ENCODE peak calls at places on chromosome 22, in eight cellular contexts. O is tibial nerve, Q is neuronal stem cell, W is kidney epithelial cell, F is left ventricle myocardium inferior, H is PC-3, R is SK-N-SH, G is fibroblast of lung. Y is an unnamed sample. For H3K27me3, the result is how much of the 10 kb centered on the place peaks cover.

GRCh38 chr22:20494978-20495860 is at the start of gene KLHL22:
- DNase-seq in O (no peak), Q (peak), W (no peak), F (no peak), H (peak), R (peak), G (peak), Y (peak)

GRCh38 chr22:19515654-19516377 is 8.4 kb downstream of the CLDN5 start:
- DNase-seq in O (no peak), Q (no peak), W (no peak), F (no peak), H (no peak), R (no peak), G (no peak), Y (no peak)

GRCh38 chr22:44719586-44720368 is 17.8 kb downstream of the PRR5 start:
- DNase-seq in O (no peak), Q (no peak), W (no peak), F (peak), H (no peak), R (peak), G (no peak), Y (no peak)

GRCh38 chr22:24473278-24473677 is 21.9 kb upstream of the UPB1 start:
- DNase-seq in O (no peak), Q (no peak), W (no peak), F (no peak), H (no peak), R (no peak), G (no peak), Y (no peak)

GRCh38 chr22:18955696-18956095 is 19.6 kb upstream of the PRODH start:
- DNase-seq in O (no peak), Q (no peak), W (no peak), F (no peak), H (no peak), R (no peak), G (no peak), Y (peak)

GRCh38 chr22:46290121-46290842 is 6.4 kb upstream of the GTSE1 start:
- DNase-seq in O (no peak), Q (no peak), W (no peak), F (peak), H (no peak), R (no peak), G (no peak), Y (no peak)

GRCh38 chr22:28951969-28952521 is 68.7 kb downstream of the ZNRF3 start:
- DNase-seq in O (no peak), Q (no peak), W (no peak), F (no peak), H (no peak), R (no peak), G (peak), Y (no peak)

GRCh38 chr22:45620707-45621106 is 50.9 kb upstream of the ATXN10 start:
- DNase-seq in O (no peak), Q (no peak), W (no peak), F (no peak), H (no peak), R (no peak), G (no peak), Y (no peak)

GRCh38 chr22:28034760-28035401 is 115.8 kb upstream of the PITPNB start:
- DNase-seq in O (peak), Q (no peak), W (no peak), F (peak), H (peak), R (peak), G (peak), Y (no peak)

GRCh38 chr22:31275576-31275975 is 16.7 kb downstream of the PIK3IP1 start:
- DNase-seq in O (no peak), Q (no peak), W (no peak), F (no peak), H (peak), R (no peak), G (no peak), Y (no peak)

GRCh38 chr22:20203142-20204099 is 52.6 kb upstream of the CCDC188 start:
- DNase-seq in O (no peak), Q (peak), W (peak), F (peak), H (peak), R (peak), G (peak), Y (peak)

GRCh38 chr22:19108807-19109197 is 13.4 kb downstream of the DGCR2 start:
- DNase-seq in O (no peak), Q (no peak), W (no peak), F (no peak), H (no peak), R (no peak), G (no peak), Y (no peak)

GRCh38 chr22:32446321-32446720 is 17.9 kb downstream of the BPIFC start:
- DNase-seq in O (no peak), Q (no peak), W (no peak), F (no peak), H (peak), R (no peak), G (no peak), Y (no peak)

GRCh38 chr22:37401401-37401859 is 25.8 kb downstream of the ELFN2 start:
- DNase-seq in O (peak), Q (no peak), W (no peak), F (peak), H (no peak), R (no peak), G (peak), Y (no peak)

GRCh38 chr22:43734370-43735005 is 77.6 kb downstream of the EFCAB6 start:
- DNase-seq in O (no peak), Q (no peak), W (no peak), F (no peak), H (no peak), R (no peak), G (no peak), Y (no peak)

GRCh38 chr22:46536559-46537220 is 730 bp downstream of the CELSR1 start:
- DNase-seq in O (no peak), Q (peak), W (no peak), F (peak), H (no peak), R (peak), G (no peak), Y (peak)

GRCh38 chr22:19810381-19811141 is 44.1 kb downstream of the GNB1L start:
- DNase-seq in O (peak), Q (no peak), W (peak), F (no peak), H (no peak), R (peak), G (peak), Y (peak)

GRCh38 chr22:48240935-48241230 is 1478.4 kb downstream of the TBC1D22A start:
- DNase-seq in O (no peak), Q (no peak), W (no peak), F (no peak), H (no peak), R (no peak), G (no peak), Y (peak)

GRCh38 chr22:24474221-24474620 is 20.9 kb upstream of the UPB1 start:
- DNase-seq in O (no peak), Q (no peak), W (peak), F (no peak), H (peak), R (no peak), G (peak), Y (no peak)

GRCh38 chr22:45009881-45010531 is at the start of gene PHF21B:
- DNase-seq in O (no peak), Q (peak), W (no peak), F (peak), H (no peak), R (peak), G (peak), Y (peak)

GRCh38 chr22:46514592-46515207 is 22.7 kb downstream of the CELSR1 start:
- DNase-seq in O (no peak), Q (no peak), W (no peak), F (no peak), H (peak), R (no peak), G (peak), Y (peak)

GRCh38 chr22:20537983-20538382 is 30.6 kb downstream of the MED15 start:
- DNase-seq in O (no peak), Q (no peak), W (no peak), F (no peak), H (no peak), R (no peak), G (no peak), Y (no peak)

GRCh38 chr22:17912942-17913704 is 111.2 kb downstream of the MICAL3 start:
- DNase-seq in O (no peak), Q (no peak), W (no peak), F (no peak), H (no peak), R (no peak), G (no peak), Y (no peak)

GRCh38 chr22:33180371-33180770 is 122.2 kb upstream of the SYN3 start:
- DNase-seq in O (no peak), Q (no peak), W (no peak), F (no peak), H (no peak), R (no peak), G (no peak), Y (no peak)

GRCh38 chr22:42397332-42398246 is 34.6 kb downstream of the NFAM1 start:
- DNase-seq in O (no peak), Q (no peak), W (no peak), F (peak), H (no peak), R (no peak), G (no peak), Y (no peak)

GRCh38 chr22:46030241-46030880 is 53.4 kb upstream of the WNT7B start:
- DNase-seq in O (no peak), Q (no peak), W (no peak), F (peak), H (no peak), R (no peak), G (no peak), Y (peak)

GRCh38 chr22:25420925-25421904 is 143.3 kb upstream of the GRK3 start:
- DNase-seq in O (no peak), Q (no peak), W (no peak), F (no peak), H (no peak), R (peak), G (no peak), Y (peak)

GRCh38 chr22:38989461-38989860 is 7.3 kb downstream of the APOBEC3B start:
- DNase-seq in O (no peak), Q (no peak), W (no peak), F (no peak), H (no peak), R (no peak), G (no peak), Y (no peak)

GRCh38 chr22:44357962-44358553 is 45.3 kb upstream of the SHISAL1 start:
- DNase-seq in O (no peak), Q (no peak), W (no peak), F (peak), H (no peak), R (no peak), G (peak), Y (peak)

DNA sequence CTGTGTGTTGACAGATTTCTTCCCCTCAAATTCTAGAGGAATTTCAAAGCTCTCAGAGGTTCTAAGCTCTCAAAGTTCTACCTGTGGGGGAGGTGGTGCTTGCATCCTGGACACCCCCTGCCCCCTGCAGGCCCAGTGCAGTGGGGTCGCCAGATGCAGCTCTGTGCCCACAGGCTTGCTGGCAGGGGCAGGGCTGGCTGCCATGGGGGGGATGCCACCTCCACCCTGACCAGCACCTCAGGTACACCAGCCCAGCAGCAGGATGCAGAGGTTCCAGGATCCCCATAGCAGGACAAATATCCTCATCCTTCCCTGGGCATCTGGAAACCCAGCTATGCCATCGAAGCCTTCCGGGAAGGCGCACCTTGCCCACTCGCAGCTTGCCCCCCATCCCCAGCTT is 91.1 kb downstream of the BRD1 start:
- DNase-seq in O (no peak), Q (no peak), W (no peak), F (no peak), H (no peak), R (peak), G (no peak), Y (peak)
- H3K27me3 ChIP-seq in O (under half), Q (under half), W (under half), F (half or more), H (under half), R (under half), G (under half), Y (under half)

GRCh38 chr22:34833982-34834510 is 231.9 kb upstream of the ISX start:
- DNase-seq in O (no peak), Q (no peak), W (no peak), F (no peak), H (no peak), R (no peak), G (no peak), Y (no peak)
- H3K4me3 ChIP-seq in O (no peak), Q (no peak), W (no peak), F (no peak), H (no peak), R (no peak), G (no peak), Y (no peak)

GRCh38 chr22:41320416-41321240 is 19.3 kb downstream of the ZC3H7B start:
- DNase-seq in O (no peak), Q (no peak), W (no peak), F (no peak), H (no peak), R (no peak), G (no peak), Y (no peak)
- H3K27me3 ChIP-seq in O (under half), Q (under half), W (under half), F (under half), H (under half), R (under half), G (under half), Y (under half)

GRCh38 chr22:39999144-39999757 is 4.5 kb downstream of the FAM83F start:
- DNase-seq in O (no peak), Q (no peak), W (no peak), F (no peak), H (no peak), R (no peak), G (peak), Y (no peak)

GRCh38 chr22:40000171-40000570 is 5.4 kb downstream of the FAM83F start:
- DNase-seq in O (no peak), Q (no peak), W (no peak), F (no peak), H (no peak), R (no peak), G (no peak), Y (no peak)

GRCh38 chr22:39996732-39997131 is 2.0 kb downstream of the FAM83F start:
- DNase-seq in O (no peak), Q (no peak), W (no peak), F (no peak), H (no peak), R (no peak), G (no peak), Y (no peak)

GRCh38 chr22:39997421-39997820 is 2.7 kb downstream of the FAM83F start:
- DNase-seq in O (no peak), Q (no peak), W (no peak), F (no peak), H (no peak), R (no peak), G (no peak), Y (no peak)

DNA sequence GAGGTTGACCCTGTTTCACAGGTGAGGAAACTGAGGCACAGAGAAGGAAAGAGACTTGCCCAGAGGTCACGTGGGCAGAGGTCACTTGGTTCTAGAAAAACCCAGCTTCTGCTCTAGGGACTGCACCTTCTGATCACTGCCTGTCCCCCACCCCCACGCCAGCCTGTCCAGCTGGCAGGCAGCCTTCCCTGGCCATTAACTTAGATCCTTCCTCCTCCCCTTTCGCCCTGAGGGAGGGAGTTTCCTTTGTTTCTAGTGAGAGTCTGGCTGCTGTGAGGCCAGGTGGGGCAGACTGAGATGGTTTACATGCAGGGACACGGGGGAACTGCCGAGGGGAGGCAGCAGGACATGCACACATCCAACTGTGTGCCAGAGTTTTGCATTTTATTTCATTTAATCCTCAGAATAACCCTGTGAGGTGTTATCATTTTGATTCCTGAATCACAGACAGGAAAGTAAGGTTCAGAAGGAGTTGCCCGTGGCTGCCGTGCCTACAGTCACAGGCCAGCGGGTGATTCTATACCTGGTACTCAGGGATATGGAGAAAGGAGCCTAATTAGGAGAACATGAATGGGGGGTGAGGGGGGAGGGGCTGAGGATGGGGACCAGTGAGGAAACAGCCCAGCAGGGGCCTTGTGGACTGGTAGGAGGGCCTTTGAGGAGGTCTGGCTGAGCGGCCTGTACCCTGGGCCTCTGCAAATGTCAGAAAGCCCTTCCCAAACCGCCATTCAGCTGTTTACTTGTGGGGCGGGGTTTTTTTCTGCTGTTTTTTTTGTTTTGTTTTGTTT is 3.4 kb downstream of the FAM83F start:
- DNase-seq in O (no peak), Q (no peak), W (peak), F (peak), H (peak), R (peak), G (peak), Y (peak)
- H3K4me3 ChIP-seq in O (no peak), Q (no peak), W (no peak), F (no peak), H (no peak), R (no peak), G (no peak), Y (no peak)

GRCh38 chr22:22097727-22098228 is 115.2 kb upstream of the TOP3B start:
- DNase-seq in O (no peak), Q (no peak), W (no peak), F (no peak), H (no peak), R (no peak), G (no peak), Y (no peak)
- H3K27me3 ChIP-seq in O (under half), Q (under half), W (under half), F (half or more), H (under half), R (under half), G (under half), Y (half or more)

DNA sequence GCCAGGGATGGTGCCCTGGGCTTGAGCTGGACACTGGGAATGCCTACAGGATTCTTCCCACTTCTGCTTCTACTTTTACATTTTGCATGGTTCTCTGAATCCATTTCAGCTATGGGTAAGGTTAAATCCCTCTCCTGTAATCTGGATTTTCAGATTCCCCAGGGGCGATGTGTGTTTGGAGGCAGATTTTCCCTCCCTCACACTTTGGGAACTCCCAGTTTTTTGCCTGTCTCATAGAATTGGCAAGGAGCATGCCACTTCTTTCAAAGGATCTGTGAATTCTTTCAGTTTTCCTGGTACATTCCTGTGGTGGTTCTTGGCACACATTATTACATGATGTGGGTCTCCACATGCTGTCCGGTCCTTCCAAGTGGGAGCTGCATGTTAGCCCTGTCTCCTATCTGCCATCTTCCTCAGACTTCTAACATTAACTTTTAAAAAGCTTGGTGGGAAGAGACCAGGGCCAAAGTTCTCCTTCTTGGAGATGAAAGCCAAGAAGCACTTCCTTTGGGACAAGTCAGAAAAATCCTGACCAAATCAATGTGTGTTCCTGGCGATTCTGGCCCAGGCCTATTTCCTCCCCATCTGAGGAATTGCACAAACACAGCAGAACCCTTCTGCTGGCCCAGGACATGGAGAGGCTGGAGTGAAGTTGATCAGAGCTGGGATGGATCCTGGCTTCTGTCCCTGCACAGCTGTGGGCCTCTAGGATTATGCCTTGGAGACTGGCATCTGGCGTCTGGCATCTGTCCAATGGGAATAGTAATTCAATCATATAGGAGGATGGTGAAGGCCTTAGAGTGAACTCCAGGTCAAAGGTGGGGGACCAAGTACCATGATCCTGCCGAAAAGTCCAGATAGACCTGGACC is 5.4 kb upstream of the APOL2 start:
- DNase-seq in O (no peak), Q (no peak), W (no peak), F (peak), H (no peak), R (no peak), G (peak), Y (no peak)
- H3K4me3 ChIP-seq in O (no peak), Q (no peak), W (no peak), F (no peak), H (no peak), R (no peak), G (no peak), Y (no peak)